ENCODE peak calls at places on chromosomes 13 and 19, in four cellular contexts. One of them, this sample, is unnamed.

GRCh38 chr19:4365341-4365740 is 22.0 kb downstream of the MPND start:
- DNase-seq in H1: peak
- DNase-seq in activated T-helper 1 cell treated with anti-CD3 and anti-CD28 coated beads, Interleukin-12 subunit alpha, Interleukin-12 subunit beta, Interleukin-2, Interleukin-4 antibody, amounts not matched to agents 30 ng/mL and 10 ng/mL and 1 ng/mL, durations not matched to agents 14 hours and 24 hours and 36 hours: no peak
- DNase-seq in pancreas: peak
- DNase-seq in this sample: no peak

GRCh38 chr19:1252818-1253513 is 4.6 kb downstream of the MIDN start:
- DNase-seq in H1: no peak
- DNase-seq in activated T-helper 1 cell treated with anti-CD3 and anti-CD28 coated beads, Interleukin-12 subunit alpha, Interleukin-12 subunit beta, Interleukin-2, Interleukin-4 antibody, amounts not matched to agents 30 ng/mL and 10 ng/mL and 1 ng/mL, durations not matched to agents 14 hours and 24 hours and 36 hours: peak
- DNase-seq in pancreas: peak
- DNase-seq in this sample: peak

GRCh38 chr13:110499621-110500281 is 61.8 kb downstream of the RAB20 start:
- DNase-seq in H1: no peak
- DNase-seq in activated T-helper 1 cell treated with anti-CD3 and anti-CD28 coated beads, Interleukin-12 subunit alpha, Interleukin-12 subunit beta, Interleukin-2, Interleukin-4 antibody, amounts not matched to agents 30 ng/mL and 10 ng/mL and 1 ng/mL, durations not matched to agents 14 hours and 24 hours and 36 hours: no peak
- DNase-seq in pancreas: no peak
- DNase-seq in this sample: no peak

GRCh38 chr19:57465680-57466381 is 8.9 kb upstream of the VN1R1 start:
- DNase-seq in H1: peak
- DNase-seq in activated T-helper 1 cell treated with anti-CD3 and anti-CD28 coated beads, Interleukin-12 subunit alpha, Interleukin-12 subunit beta, Interleukin-2, Interleukin-4 antibody, amounts not matched to agents 30 ng/mL and 10 ng/mL and 1 ng/mL, durations not matched to agents 14 hours and 24 hours and 36 hours: peak
- DNase-seq in pancreas: no peak
- DNase-seq in this sample: no peak

GRCh38 chr19:15337202-15337601 is 4.9 kb upstream of the BRD4 start:
- DNase-seq in H1: no peak
- DNase-seq in activated T-helper 1 cell treated with anti-CD3 and anti-CD28 coated beads, Interleukin-12 subunit alpha, Interleukin-12 subunit beta, Interleukin-2, Interleukin-4 antibody, amounts not matched to agents 30 ng/mL and 10 ng/mL and 1 ng/mL, durations not matched to agents 14 hours and 24 hours and 36 hours: no peak
- DNase-seq in pancreas: no peak
- DNase-seq in this sample: no peak

GRCh38 chr19:44897835-44898234 is 6.8 kb downstream of the TOMM40 start:
- DNase-seq in H1: no peak
- DNase-seq in activated T-helper 1 cell treated with anti-CD3 and anti-CD28 coated beads, Interleukin-12 subunit alpha, Interleukin-12 subunit beta, Interleukin-2, Interleukin-4 antibody, amounts not matched to agents 30 ng/mL and 10 ng/mL and 1 ng/mL, durations not matched to agents 14 hours and 24 hours and 36 hours: no peak
- DNase-seq in pancreas: no peak
- DNase-seq in this sample: no peak

GRCh38 chr13:37495046-37495445 is 103.5 kb downstream of the POSTN start:
- DNase-seq in H1: no peak
- DNase-seq in activated T-helper 1 cell treated with anti-CD3 and anti-CD28 coated beads, Interleukin-12 subunit alpha, Interleukin-12 subunit beta, Interleukin-2, Interleukin-4 antibody, amounts not matched to agents 30 ng/mL and 10 ng/mL and 1 ng/mL, durations not matched to agents 14 hours and 24 hours and 36 hours: no peak
- DNase-seq in pancreas: no peak
- DNase-seq in this sample: no peak

GRCh38 chr13:38685974-38686571 is 804 bp upstream of the FREM2 start:
- DNase-seq in H1: no peak
- DNase-seq in activated T-helper 1 cell treated with anti-CD3 and anti-CD28 coated beads, Interleukin-12 subunit alpha, Interleukin-12 subunit beta, Interleukin-2, Interleukin-4 antibody, amounts not matched to agents 30 ng/mL and 10 ng/mL and 1 ng/mL, durations not matched to agents 14 hours and 24 hours and 36 hours: no peak
- DNase-seq in pancreas: no peak
- DNase-seq in this sample: no peak

GRCh38 chr19:18291590-18292459 is 10.4 kb upstream of the JUND start:
- DNase-seq in H1: peak
- DNase-seq in activated T-helper 1 cell treated with anti-CD3 and anti-CD28 coated beads, Interleukin-12 subunit alpha, Interleukin-12 subunit beta, Interleukin-2, Interleukin-4 antibody, amounts not matched to agents 30 ng/mL and 10 ng/mL and 1 ng/mL, durations not matched to agents 14 hours and 24 hours and 36 hours: peak
- DNase-seq in pancreas: peak
- DNase-seq in this sample: peak

GRCh38 chr19:16371540-16371986 is 46.9 kb downstream of the KLF2 start:
- DNase-seq in H1: no peak
- DNase-seq in activated T-helper 1 cell treated with anti-CD3 and anti-CD28 coated beads, Interleukin-12 subunit alpha, Interleukin-12 subunit beta, Interleukin-2, Interleukin-4 antibody, amounts not matched to agents 30 ng/mL and 10 ng/mL and 1 ng/mL, durations not matched to agents 14 hours and 24 hours and 36 hours: peak
- DNase-seq in pancreas: no peak
- DNase-seq in this sample: peak

GRCh38 chr19:18995804-18996241 is 37.5 kb downstream of the SUGP2 start:
- DNase-seq in H1: peak
- DNase-seq in activated T-helper 1 cell treated with anti-CD3 and anti-CD28 coated beads, Interleukin-12 subunit alpha, Interleukin-12 subunit beta, Interleukin-2, Interleukin-4 antibody, amounts not matched to agents 30 ng/mL and 10 ng/mL and 1 ng/mL, durations not matched to agents 14 hours and 24 hours and 36 hours: no peak
- DNase-seq in pancreas: peak
- DNase-seq in this sample: no peak

GRCh38 chr19:53328967-53329366 is 4.6 kb upstream of the ZNF845 start:
- DNase-seq in H1: no peak
- DNase-seq in activated T-helper 1 cell treated with anti-CD3 and anti-CD28 coated beads, Interleukin-12 subunit alpha, Interleukin-12 subunit beta, Interleukin-2, Interleukin-4 antibody, amounts not matched to agents 30 ng/mL and 10 ng/mL and 1 ng/mL, durations not matched to agents 14 hours and 24 hours and 36 hours: no peak
- DNase-seq in pancreas: peak
- DNase-seq in this sample: no peak

GRCh38 chr19:52307275-52307674 is 10.3 kb downstream of the ZNF480 start:
- DNase-seq in H1: peak
- DNase-seq in activated T-helper 1 cell treated with anti-CD3 and anti-CD28 coated beads, Interleukin-12 subunit alpha, Interleukin-12 subunit beta, Interleukin-2, Interleukin-4 antibody, amounts not matched to agents 30 ng/mL and 10 ng/mL and 1 ng/mL, durations not matched to agents 14 hours and 24 hours and 36 hours: no peak
- DNase-seq in pancreas: no peak
- DNase-seq in this sample: no peak

GRCh38 chr19:21680679-21681078 is 86.7 kb downstream of the ZNF100 start:
- DNase-seq in H1: no peak
- DNase-seq in activated T-helper 1 cell treated with anti-CD3 and anti-CD28 coated beads, Interleukin-12 subunit alpha, Interleukin-12 subunit beta, Interleukin-2, Interleukin-4 antibody, amounts not matched to agents 30 ng/mL and 10 ng/mL and 1 ng/mL, durations not matched to agents 14 hours and 24 hours and 36 hours: no peak
- DNase-seq in pancreas: no peak
- DNase-seq in this sample: no peak

GRCh38 chr13:99303863-99304521 is 3.2 kb downstream of the GPR183 start:
- DNase-seq in H1: no peak
- DNase-seq in activated T-helper 1 cell treated with anti-CD3 and anti-CD28 coated beads, Interleukin-12 subunit alpha, Interleukin-12 subunit beta, Interleukin-2, Interleukin-4 antibody, amounts not matched to agents 30 ng/mL and 10 ng/mL and 1 ng/mL, durations not matched to agents 14 hours and 24 hours and 36 hours: peak
- DNase-seq in pancreas: no peak
- DNase-seq in this sample: peak

GRCh38 chr19:18590273-18591272 is 2.0 kb downstream of the REX1BD start:
- DNase-seq in H1: peak
- DNase-seq in activated T-helper 1 cell treated with anti-CD3 and anti-CD28 coated beads, Interleukin-12 subunit alpha, Interleukin-12 subunit beta, Interleukin-2, Interleukin-4 antibody, amounts not matched to agents 30 ng/mL and 10 ng/mL and 1 ng/mL, durations not matched to agents 14 hours and 24 hours and 36 hours: no peak
- DNase-seq in pancreas: no peak
- DNase-seq in this sample: no peak

GRCh38 chr13:80196756-80197155 is 144.2 kb downstream of the SPRY2 start:
- DNase-seq in H1: no peak
- DNase-seq in activated T-helper 1 cell treated with anti-CD3 and anti-CD28 coated beads, Interleukin-12 subunit alpha, Interleukin-12 subunit beta, Interleukin-2, Interleukin-4 antibody, amounts not matched to agents 30 ng/mL and 10 ng/mL and 1 ng/mL, durations not matched to agents 14 hours and 24 hours and 36 hours: no peak
- DNase-seq in pancreas: no peak
- DNase-seq in this sample: no peak

GRCh38 chr19:15320118-15320517 is 12.2 kb downstream of the BRD4 start:
- DNase-seq in H1: no peak
- DNase-seq in activated T-helper 1 cell treated with anti-CD3 and anti-CD28 coated beads, Interleukin-12 subunit alpha, Interleukin-12 subunit beta, Interleukin-2, Interleukin-4 antibody, amounts not matched to agents 30 ng/mL and 10 ng/mL and 1 ng/mL, durations not matched to agents 14 hours and 24 hours and 36 hours: no peak
- DNase-seq in pancreas: no peak
- DNase-seq in this sample: no peak

GRCh38 chr13:40189885-40190655 is 476.4 kb downstream of the FOXO1 start:
- DNase-seq in H1: no peak
- DNase-seq in activated T-helper 1 cell treated with anti-CD3 and anti-CD28 coated beads, Interleukin-12 subunit alpha, Interleukin-12 subunit beta, Interleukin-2, Interleukin-4 antibody, amounts not matched to agents 30 ng/mL and 10 ng/mL and 1 ng/mL, durations not matched to agents 14 hours and 24 hours and 36 hours: no peak
- DNase-seq in pancreas: no peak
- DNase-seq in this sample: no peak

GRCh38 chr13:41897126-41897525 is 63.8 kb downstream of the VWA8 start:
- DNase-seq in H1: no peak
- DNase-seq in activated T-helper 1 cell treated with anti-CD3 and anti-CD28 coated beads, Interleukin-12 subunit alpha, Interleukin-12 subunit beta, Interleukin-2, Interleukin-4 antibody, amounts not matched to agents 30 ng/mL and 10 ng/mL and 1 ng/mL, durations not matched to agents 14 hours and 24 hours and 36 hours: no peak
- DNase-seq in pancreas: no peak
- DNase-seq in this sample: no peak

GRCh38 chr19:48539503-48540096 is 12.4 kb upstream of the SULT2B1 start:
- DNase-seq in H1: no peak
- DNase-seq in activated T-helper 1 cell treated with anti-CD3 and anti-CD28 coated beads, Interleukin-12 subunit alpha, Interleukin-12 subunit beta, Interleukin-2, Interleukin-4 antibody, amounts not matched to agents 30 ng/mL and 10 ng/mL and 1 ng/mL, durations not matched to agents 14 hours and 24 hours and 36 hours: no peak
- DNase-seq in pancreas: no peak
- DNase-seq in this sample: no peak

GRCh38 chr13:48532146-48532472 is 771 bp downstream of the RCBTB2 start:
- DNase-seq in H1: no peak
- DNase-seq in activated T-helper 1 cell treated with anti-CD3 and anti-CD28 coated beads, Interleukin-12 subunit alpha, Interleukin-12 subunit beta, Interleukin-2, Interleukin-4 antibody, amounts not matched to agents 30 ng/mL and 10 ng/mL and 1 ng/mL, durations not matched to agents 14 hours and 24 hours and 36 hours: no peak
- DNase-seq in pancreas: no peak
- DNase-seq in this sample: no peak

GRCh38 chr19:35438527-35438926 is 9.5 kb upstream of the FFAR2 start:
- DNase-seq in H1: no peak
- DNase-seq in activated T-helper 1 cell treated with anti-CD3 and anti-CD28 coated beads, Interleukin-12 subunit alpha, Interleukin-12 subunit beta, Interleukin-2, Interleukin-4 antibody, amounts not matched to agents 30 ng/mL and 10 ng/mL and 1 ng/mL, durations not matched to agents 14 hours and 24 hours and 36 hours: no peak
- DNase-seq in pancreas: peak
- DNase-seq in this sample: no peak